ENCODE peak calls at places on chromosomes 5 and 9, in ten cellular contexts. R is neural progenitor cell, J is keratinocyte, X is uterus, Z is adrenal gland, M is ovary, N is upper lobe of right lung, F is transverse colon, U is heart right ventricle, I is cardiac muscle cell. E is an unnamed sample. For H3K27me3, the result is how much of the 10 kb centered on the place peaks cover.

GRCh38 chr9:135711411-135711810 is 9.4 kb downstream of the KCNT1 start:
- DNase-seq in U (no peak), I (no peak), F (no peak), R (no peak), N (no peak), M (no peak), J (no peak), X (no peak), Z (no peak), E (no peak)

GRCh38 chr9:121288557-121288873 is 20.6 kb downstream of the GSN start:
- DNase-seq in M (no peak), Z (no peak), R (no peak), U (no peak), X (no peak), F (no peak), I (no peak), J (no peak), N (no peak), E (no peak)

GRCh38 chr9:113649054-113649453 is 185.5 kb downstream of the RGS3 start:
- DNase-seq in F (peak), I (peak), X (no peak), R (no peak), N (peak), M (peak), J (no peak), U (peak), Z (peak), E (no peak)

GRCh38 chr5:140239939-140240700 is 62.8 kb downstream of the PFDN1 start:
- DNase-seq in M (peak), Z (peak), I (peak), J (no peak), U (peak), R (peak), F (peak), N (peak), X (peak), E (peak)

GRCh38 chr9:132078369-132079356 is 1.0 kb downstream of the MED27 start:
- DNase-seq in M (peak), J (no peak), X (peak), Z (peak), F (no peak), N (no peak), I (peak), R (no peak), U (no peak), E (peak)

GRCh38 chr9:125744616-125745387 is 2.4 kb upstream of the PBX3 start:
- DNase-seq in N (no peak), I (peak), U (no peak), F (no peak), R (no peak), M (no peak), X (no peak), Z (no peak), J (no peak), E (no peak)

GRCh38 chr9:14221558-14221957 is 92.4 kb downstream of the NFIB start:
- DNase-seq in R (no peak), U (no peak), J (peak), I (peak), M (no peak), Z (peak), N (no peak), X (no peak), F (no peak), E (no peak)

GRCh38 chr9:131082774-131083512 is 13.4 kb upstream of the AIF1L start:
- DNase-seq in I (no peak), X (no peak), F (no peak), R (no peak), U (no peak), Z (no peak), M (no peak), J (peak), N (no peak), E (no peak)

GRCh38 chr5:172878585-172879433 is 44.8 kb downstream of the ERGIC1 start:
- DNase-seq in I (no peak), Z (peak), X (no peak), J (no peak), F (no peak), U (no peak), N (no peak), R (no peak), M (peak), E (no peak)

GRCh38 chr5:10324519-10325370 is 17.0 kb upstream of the CMBL start:
- DNase-seq in Z (no peak), I (no peak), M (no peak), J (no peak), F (no peak), R (no peak), U (no peak), X (no peak), N (no peak), E (no peak)

GRCh38 chr9:107425110-107426025 is 64.2 kb downstream of the KLF4 start:
- DNase-seq in R (peak), M (peak), J (peak), N (peak), F (peak), U (peak), I (peak), Z (peak), X (peak), E (peak)

GRCh38 chr9:71592400-71592799 is 175.9 kb downstream of the CEMIP2 start:
- DNase-seq in U (no peak), X (no peak), I (no peak), J (no peak), N (no peak), M (no peak), F (no peak), Z (no peak), R (no peak), E (no peak)

GRCh38 chr5:34717426-34718327 is 61.5 kb downstream of the RAI14 start:
- DNase-seq in I (peak), U (no peak), N (no peak), R (peak), Z (peak), J (no peak), M (no peak), X (no peak), F (no peak), E (no peak)

GRCh38 chr5:174177531-174177930 is 132.0 kb downstream of the NSG2 start:
- DNase-seq in U (no peak), N (no peak), X (no peak), I (no peak), Z (no peak), R (no peak), J (no peak), M (no peak), F (no peak), E (no peak)

GRCh38 chr5:147613359-147613758 is 103.5 kb upstream of the DPYSL3 start:
- DNase-seq in R (no peak), M (no peak), J (no peak), N (no peak), U (no peak), Z (peak), F (no peak), X (no peak), I (peak), E (no peak)

GRCh38 chr9:14203366-14204056 is 110.4 kb downstream of the NFIB start:
- DNase-seq in R (no peak), U (peak), F (peak), J (no peak), I (peak), Z (peak), M (peak), N (peak), X (peak), E (no peak)

GRCh38 chr5:111556504-111556903 is 44.2 kb upstream of the STARD4 start:
- DNase-seq in M (no peak), R (no peak), F (no peak), X (no peak), U (no peak), I (no peak), J (no peak), N (no peak), Z (no peak), E (no peak)

GRCh38 chr9:119273325-119273904 is 95.8 kb downstream of the BRINP1 start:
- DNase-seq in J (no peak), F (no peak), U (no peak), I (no peak), Z (no peak), M (no peak), N (no peak), X (no peak), R (peak), E (no peak)

GRCh38 chr5:140372971-140373487 is 13.0 kb downstream of the SLC4A9 start:
- DNase-seq in R (peak), M (peak), I (peak), N (peak), Z (peak), J (peak), U (peak), F (peak), X (peak), E (no peak)

GRCh38 chr9:129752915-129753724 is at the start of gene PTGES:
- DNase-seq in Z (peak), J (no peak), X (peak), R (peak), U (peak), M (peak), I (peak), N (peak), F (peak), E (peak)

GRCh38 chr9:117411547-117411946 is 3.3 kb downstream of the ASTN2 start:
- DNase-seq in J (no peak), F (no peak), M (no peak), U (no peak), N (no peak), R (peak), Z (peak), X (no peak), I (peak), E (no peak)

GRCh38 chr5:133376986-133377385 is 235.4 kb downstream of the FSTL4 start:
- DNase-seq in F (no peak), J (no peak), U (no peak), R (no peak), N (no peak), Z (no peak), I (no peak), X (no peak), M (no peak), E (no peak)

GRCh38 chr9:127862075-127863011 is 7.9 kb upstream of the ENG start:
- DNase-seq in F (peak), R (no peak), M (peak), Z (peak), J (no peak), U (peak), I (peak), N (peak), X (peak), E (peak)

GRCh38 chr9:95099321-95100070 is 218.0 kb downstream of the FANCC start:
- DNase-seq in I (no peak), J (no peak), U (no peak), N (no peak), F (no peak), M (no peak), R (no peak), X (no peak), Z (no peak), E (no peak)

GRCh38 chr5:7795311-7795710 is 55.6 kb downstream of the CFAP90 start:
- DNase-seq in M (no peak), U (no peak), Z (no peak), X (no peak), R (peak), N (no peak), J (no peak), F (no peak), I (no peak), E (no peak)

GRCh38 chr5:69367697-69368279 is 1.5 kb downstream of the AK6 start:
- DNase-seq in Z (no peak), I (no peak), F (no peak), M (no peak), U (no peak), R (no peak), X (no peak), J (no peak), N (no peak), E (no peak)
- TF ChIP-seq CTCF in Z (no peak), I (no peak), F (no peak), M (no peak), U (no peak), R (no peak), X (no peak), J (no peak), N (no peak), E (peak)

GRCh38 chr5:120683580-120683979 is 219.5 kb downstream of the PRR16 start:
- DNase-seq in R (no peak), X (no peak), U (no peak), I (no peak), Z (no peak), J (no peak), F (no peak), N (no peak), M (no peak), E (no peak)
- H3K4me3 ChIP-seq in R (no peak), X (no peak), U (no peak), I (no peak), Z (no peak), J (no peak), F (no peak), N (no peak), M (no peak), E (no peak)

GRCh38 chr9:97846347-97846746 is 6.7 kb upstream of the FOXE1 start:
- DNase-seq in I (no peak), U (no peak), M (no peak), X (no peak), F (no peak), Z (no peak), R (no peak), N (no peak), J (no peak), E (no peak)
- H3K27me3 ChIP-seq in I (half or more), U (half or more), M (under half), X (under half), F (half or more), Z (half or more), R (half or more), N (half or more), J (half or more), E (under half)

DNA sequence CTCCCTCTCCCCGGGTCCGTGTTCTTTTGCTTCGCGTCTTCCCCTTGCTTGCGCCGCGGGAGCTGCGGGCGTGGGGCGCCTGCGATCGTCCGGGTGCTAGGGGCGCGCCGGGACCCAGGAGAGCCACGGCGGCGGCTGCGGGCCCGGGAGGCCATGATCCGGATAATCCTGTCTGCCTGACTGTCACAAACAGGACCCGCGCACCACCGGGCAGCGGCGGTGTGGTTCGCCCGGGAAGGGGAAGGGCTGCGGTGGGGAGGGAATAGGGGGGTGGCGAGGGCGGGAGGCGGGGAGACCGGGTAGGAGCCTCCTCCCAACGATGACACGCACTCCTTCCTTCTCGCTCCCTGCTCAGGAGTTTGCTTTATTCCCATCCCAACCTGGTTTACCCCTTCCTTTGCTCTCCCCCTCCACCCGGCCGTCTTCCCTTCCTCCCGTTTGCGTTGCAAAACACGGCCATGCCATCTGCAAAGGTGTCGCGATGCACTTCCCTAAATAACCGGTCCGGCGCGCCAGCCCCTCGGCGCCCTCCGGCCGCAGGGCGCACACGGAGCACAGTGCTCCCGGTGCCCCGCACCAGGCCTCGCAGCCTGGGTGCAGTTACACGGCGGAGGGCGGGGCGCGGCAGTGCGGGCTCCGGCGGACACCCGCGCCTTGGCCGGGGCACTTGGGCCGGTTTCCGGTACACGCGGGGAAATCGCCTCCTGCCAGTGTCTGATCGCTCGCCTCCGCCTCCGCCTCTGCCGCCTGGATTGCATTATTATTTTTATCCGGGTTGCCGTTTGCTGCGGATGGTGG is 1.5 kb downstream of the SMARCA2 start:
- DNase-seq in N (peak), U (peak), M (peak), X (peak), J (no peak), F (peak), R (peak), I (peak), Z (peak), E (peak)
- TF ChIP-seq CTCF in N (no peak), U (no peak), M (no peak), X (no peak), J (peak), F (peak), R (peak), I (no peak), Z (peak), E (no peak)

GRCh38 chr9:35792826-35793225 is 1.4 kb downstream of the NPR2 start:
- DNase-seq in J (no peak), N (no peak), R (no peak), M (no peak), F (no peak), U (no peak), I (no peak), Z (no peak), X (no peak), E (no peak)

GRCh38 chr9:35790025-35790384 is 1.4 kb upstream of the NPR2 start:
- DNase-seq in J (no peak), X (no peak), R (no peak), F (no peak), I (no peak), Z (no peak), U (no peak), N (no peak), M (no peak), E (no peak)

GRCh38 chr9:35790385-35791291 is 753 bp upstream of the NPR2 start:
- DNase-seq in R (peak), F (peak), Z (peak), I (peak), M (peak), J (peak), U (peak), X (peak), N (no peak), E (no peak)

GRCh38 chr9:35792044-35792813 is 838 bp downstream of the NPR2 start:
- DNase-seq in I (no peak), M (peak), X (peak), R (no peak), U (no peak), J (no peak), Z (no peak), F (no peak), N (no peak), E (no peak)

GRCh38 chr9:35791321-35791921 is at the start of gene NPR2:
- DNase-seq in I (peak), F (no peak), N (peak), M (peak), R (peak), Z (peak), X (peak), J (no peak), U (peak), E (no peak)
- H3K4me3 ChIP-seq in I (peak), F (peak), N (peak), M (peak), R (peak), Z (peak), X (peak), J (peak), U (peak), E (no peak)

E was measured in GM06990.